ENCODE peak calls at places on chromosomes 5 and 9, in ten cellular contexts. Y is HEK293T; Z is amniotic stem cell; D is activated T-helper 9 cell treated with anti-CD3 and anti-CD28 coated beads, Interleukin-2, amount 50 U/mL, for 16 hours; X is EL; O is GDM1; N is colonic mucosa; M is hippocampal formation; W is NCI-H2029; P is OCI-LY7. B is an unnamed sample.
A peak's percentile ranks its signal among the peaks of the same experiment; 100 is the strongest.

GRCh38 chr5:96626956-96627355 is 35.2 kb upstream of the CAST start:
- DNase-seq in Y (no peak), Z (no peak), D (no peak), X (peak; percentile 76), O (no peak), N (no peak), M (no peak), W (no peak), P (no peak), B (no peak)

GRCh38 chr5:143495124-143495523 is 91.6 kb upstream of the NR3C1 start:
- DNase-seq in Y (no peak), Z (no peak), D (no peak), X (peak; percentile 41), O (no peak), N (no peak), M (no peak), W (no peak), P (no peak), B (no peak)

GRCh38 chr5:73912755-73913365 is 286.9 kb downstream of the ARHGEF28 start:
- DNase-seq in Y (no peak), Z (no peak), D (no peak), X (no peak), O (no peak), N (no peak), M (no peak), W (no peak), P (no peak), B (no peak)

GRCh38 chr5:57157666-57158065 is 16.2 kb upstream of the GPBP1 start:
- DNase-seq in Y (no peak), Z (no peak), D (no peak), X (no peak), O (no peak), N (no peak), M (no peak), W (no peak), P (no peak), B (no peak)

GRCh38 chr5:143313298-143313852 is 90.1 kb downstream of the NR3C1 start:
- DNase-seq in Y (no peak), Z (no peak), D (no peak), X (no peak), O (no peak), N (no peak), M (no peak), W (no peak), P (no peak), B (no peak)

GRCh38 chr9:127269440-127269839 is 4.9 kb downstream of the GARNL3 start:
- DNase-seq in Y (no peak), Z (no peak), D (no peak), X (no peak), O (no peak), N (no peak), M (no peak), W (no peak), P (no peak), B (no peak)

GRCh38 chr5:113293613-113294340 is 141.0 kb downstream of the TSSK1B start:
- DNase-seq in Y (no peak), Z (no peak), D (no peak), X (peak; percentile 26), O (no peak), N (no peak), M (no peak), W (no peak), P (no peak), B (peak; percentile 29)

GRCh38 chr9:86093788-86094555 is 5.4 kb downstream of the GOLM1 start:
- DNase-seq in Y (peak; percentile 67), Z (no peak), D (no peak), X (no peak), O (no peak), N (peak; percentile 91), M (no peak), W (peak; percentile 78), P (no peak), B (no peak)

GRCh38 chr5:83567741-83568530 is 96.4 kb downstream of the VCAN start:
- DNase-seq in Y (no peak), Z (no peak), D (no peak), X (peak; percentile 71), O (no peak), N (no peak), M (no peak), W (no peak), P (no peak), B (no peak)

GRCh38 chr5:8436919-8437318 is 568.0 kb downstream of the MTRR start:
- DNase-seq in Y (no peak), Z (no peak), D (no peak), X (no peak), O (no peak), N (no peak), M (no peak), W (no peak), P (no peak), B (no peak)

GRCh38 chr5:86879086-86879485 is 261.3 kb downstream of the COX7C start:
- DNase-seq in Y (no peak), Z (no peak), D (no peak), X (no peak), O (no peak), N (no peak), M (no peak), W (no peak), P (no peak), B (no peak)

GRCh38 chr9:94692601-94693000 is 33.9 kb upstream of the AOPEP start:
- DNase-seq in Y (no peak), Z (no peak), D (no peak), X (no peak), O (no peak), N (no peak), M (no peak), W (peak; percentile 84), P (no peak), B (no peak)

GRCh38 chr9:35272989-35273388 is 111.2 kb downstream of the UNC13B start:
- DNase-seq in Y (no peak), Z (no peak), D (no peak), X (peak; percentile 62), O (no peak), N (no peak), M (no peak), W (no peak), P (no peak), B (no peak)